ENCODE peak calls at places on chromosomes 4 and X, in six cellular contexts. F, D, Z, A, S and V are unnamed samples.

GRCh38 chrX:130869239-130869638 is 33.8 kb downstream of the ENOX2 start:
- DNase-seq in D (no peak), A (no peak), S (no peak), F (no peak), Z (no peak), V (no peak)

GRCh38 chr4:15653864-15654391 is 1.2 kb downstream of the FBXL5 start:
- DNase-seq in D (no peak), A (peak; percentile 64), F (no peak), S (no peak), Z (no peak), V (no peak)

GRCh38 chrX:14050704-14051103 is 21.0 kb upstream of the GEMIN8 start:
- DNase-seq in D (no peak), S (no peak), F (no peak), A (no peak), Z (no peak), V (no peak)

GRCh38 chrX:94834226-94834625 is 1160.2 kb downstream of the FAM133A start:
- DNase-seq in D (no peak), Z (no peak), S (no peak), F (no peak), A (no peak), V (no peak)

GRCh38 chr4:23945521-23946017 is 55.7 kb upstream of the PPARGC1A start:
- DNase-seq in D (peak; percentile 32), S (no peak), F (no peak), A (peak; percentile 79), Z (no peak), V (no peak)

GRCh38 chrX:153029162-153029561 is 27.1 kb upstream of the PNMA3 start:
- DNase-seq in D (no peak), Z (no peak), F (no peak), S (no peak), A (no peak), V (no peak)

GRCh38 chr4:93710101-93710846 is 118.3 kb upstream of the ATOH1 start:
- DNase-seq in S (no peak), F (no peak), A (no peak), D (no peak), Z (peak; percentile 14), V (no peak)

GRCh38 chr4:42568610-42569207 is 88.2 kb downstream of the ATP8A1 start:
- DNase-seq in Z (peak; percentile 91), F (no peak), D (peak; percentile 20), A (peak; percentile 73), S (no peak), V (peak; percentile 32)

GRCh38 chr4:80237992-80238391 is 28.5 kb upstream of the FGF5 start:
- DNase-seq in A (peak; percentile 90), S (no peak), F (no peak), Z (no peak), D (peak; percentile 78), V (no peak)

DNA sequence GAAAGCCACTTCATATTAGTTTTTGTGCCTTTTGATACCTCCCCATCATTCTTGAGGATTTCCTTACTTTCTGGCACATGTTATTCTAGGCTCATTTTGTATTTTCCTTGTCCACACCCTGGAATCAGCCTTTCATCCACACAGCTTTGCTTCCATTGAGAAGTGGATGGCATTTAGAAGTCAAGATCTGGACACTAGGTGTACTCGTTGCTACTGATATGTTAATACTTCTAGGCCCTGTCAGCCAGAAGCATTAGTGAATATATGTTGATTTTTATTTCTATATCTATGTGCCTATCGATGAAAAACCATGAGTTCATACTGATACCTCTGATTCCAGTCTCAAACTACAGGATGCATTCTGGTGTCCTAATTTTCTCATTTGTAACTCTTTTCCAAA is 73.2 kb downstream of the ARHGAP24 start:
- DNase-seq in Z (no peak), F (no peak), S (no peak), A (no peak), D (no peak), V (no peak)
- TF ChIP-seq CTCF in Z (no peak), F (no peak), S (no peak), A (no peak), D (no peak), V (no peak)

GRCh38 chrX:34918856-34919255 is 23.7 kb upstream of the FAM47B start:
- DNase-seq in A (peak; percentile 67), D (peak; percentile 30), F (no peak), Z (peak; percentile 1), S (no peak), V (no peak)
- TF ChIP-seq CTCF in A (peak; percentile 51), D (peak; percentile 61), F (peak; percentile 23), Z (no peak), S (no peak), V (no peak)

GRCh38 chr4:7705602-7706001 is 234.1 kb downstream of the AFAP1 start:
- DNase-seq in A (no peak), S (peak; percentile 47), D (no peak), F (no peak), Z (no peak), V (no peak)

GRCh38 chr4:7704091-7704490 is 235.6 kb downstream of the AFAP1 start:
- DNase-seq in F (no peak), A (no peak), D (no peak), Z (no peak), S (peak; percentile 61), V (no peak)

GRCh38 chr4:7704625-7705024 is 235.0 kb downstream of the AFAP1 start:
- DNase-seq in A (no peak), D (no peak), Z (no peak), S (peak; percentile 51), F (no peak), V (no peak)

GRCh38 chr4:7703669-7704068 is 236.0 kb downstream of the AFAP1 start:
- DNase-seq in S (peak; percentile 49), Z (no peak), A (no peak), F (no peak), D (no peak), V (no peak)

DNA sequence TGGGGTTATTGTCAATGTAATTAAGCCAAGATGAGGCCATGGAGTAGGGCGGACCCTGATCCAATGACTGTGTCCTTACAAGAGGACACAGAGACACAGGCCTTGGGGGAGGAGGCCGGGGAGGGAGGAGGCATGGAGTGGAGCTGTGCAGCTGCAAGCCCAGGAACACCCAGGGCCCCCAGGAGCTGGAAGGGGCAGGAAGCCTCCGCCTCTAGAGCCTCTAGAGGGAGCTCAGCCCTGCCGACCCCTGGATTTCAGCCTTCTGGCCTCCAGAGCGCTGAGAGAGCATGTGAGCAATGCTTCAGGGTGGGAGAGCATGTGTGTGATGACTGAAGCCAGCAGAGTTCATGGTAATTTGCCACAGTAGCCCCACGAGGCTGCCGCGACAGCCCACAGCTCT is 234.6 kb downstream of the AFAP1 start:
- DNase-seq in F (no peak), D (no peak), S (peak; percentile 50), Z (no peak), A (no peak), V (no peak)
- TF ChIP-seq CTCF in F (no peak), D (no peak), S (no peak), Z (no peak), A (no peak), V (no peak)

GRCh38 chrX:123976671-123977316 is 15.3 kb downstream of the STAG2 start:
- DNase-seq in A (peak; percentile 36), Z (no peak), S (no peak), F (no peak), D (no peak), V (no peak)
- TF ChIP-seq CTCF in A (no peak), Z (no peak), S (no peak), F (peak; percentile 27), D (peak; percentile 38), V (no peak)

DNA sequence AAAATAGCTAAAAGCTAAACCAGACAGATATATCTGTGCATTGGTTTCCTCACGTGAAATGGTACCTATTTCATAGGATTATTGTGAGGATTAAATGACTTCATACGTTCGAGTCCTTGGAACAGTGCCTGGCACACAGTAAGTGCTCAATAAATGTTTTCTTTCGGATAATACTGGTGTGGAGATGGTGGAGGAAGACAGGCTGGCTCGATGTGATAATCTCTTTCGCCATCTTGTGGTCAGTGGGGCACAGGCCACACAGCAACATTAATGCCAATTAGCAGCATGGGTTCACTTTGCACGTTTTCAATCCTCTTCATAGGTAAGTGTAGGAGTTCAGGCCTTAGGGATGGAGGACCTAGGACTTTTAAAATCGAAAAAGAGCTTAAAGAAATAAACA is 9.3 kb downstream of the PAGE4 start:
- DNase-seq in S (no peak), A (peak; percentile 16), Z (peak; percentile 19), D (no peak), F (no peak), V (no peak)
- TF ChIP-seq CTCF in S (peak; percentile 30), A (peak; percentile 55), Z (no peak), D (peak; percentile 45), F (peak; percentile 61), V (no peak)

GRCh38 chr4:4881432-4881831 is 22.0 kb downstream of the MSX1 start:
- DNase-seq in S (no peak), A (no peak), Z (no peak), D (no peak), F (no peak), V (no peak)

GRCh38 chr4:4876945-4877661 is 17.6 kb downstream of the MSX1 start:
- DNase-seq in Z (no peak), F (no peak), D (no peak), S (no peak), A (no peak), V (no peak)

GRCh38 chr4:4884611-4885010 is 25.1 kb downstream of the MSX1 start:
- DNase-seq in F (no peak), Z (no peak), A (no peak), D (no peak), S (no peak), V (no peak)

GRCh38 chr4:4875611-4876010 is 16.1 kb downstream of the MSX1 start:
- DNase-seq in A (no peak), D (no peak), S (no peak), Z (no peak), F (no peak), V (no peak)

DNA sequence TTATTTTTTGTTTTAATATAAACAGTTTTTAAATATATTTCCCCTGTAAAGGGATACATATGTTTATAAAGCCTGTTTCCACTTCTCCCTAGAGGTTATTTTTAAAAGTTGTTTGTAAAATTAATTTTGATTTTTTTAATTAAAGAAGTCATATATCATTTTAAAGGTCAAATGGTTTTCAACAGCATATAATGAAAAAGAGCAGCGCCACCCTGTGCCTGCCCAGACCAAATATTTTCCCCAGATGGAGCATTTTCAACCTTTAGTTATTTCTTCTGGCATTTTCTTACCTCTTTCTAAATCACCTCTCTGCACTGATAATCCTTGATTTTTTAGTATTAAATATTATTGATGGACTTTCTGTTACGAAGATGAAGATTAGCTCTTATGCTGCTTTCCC is 21.0 kb downstream of the MSX1 start:
- DNase-seq in F (no peak), S (no peak), Z (no peak), A (no peak), D (no peak), V (no peak)
- TF ChIP-seq CTCF in F (peak; percentile 24), S (no peak), Z (no peak), A (peak; percentile 33), D (peak; percentile 49), V (no peak)